ENCODE peak calls at places on chromosomes 6 and 20, in seven cellular contexts. L is OCI-LY7, W is T-helper 1 cell, M is C1 segment of cervical spinal cord, S is NCI-H524 treated with DMSO at 0.1 percent for 48 hours, C is fibroblast of lung, P is T47D. B is an unnamed sample.

GRCh38 chr20:14470231-14470894 is 133.0 kb upstream of the FLRT3 start:
- DNase-seq in P (no peak), S (no peak), C (no peak), W (no peak), L (no peak), M (no peak), B (no peak)

GRCh38 chr20:5887386-5887785 is 62.9 kb downstream of the TRMT6 start:
- DNase-seq in W (no peak), C (no peak), P (no peak), L (no peak), M (no peak), S (no peak), B (no peak)

GRCh38 chr20:50267041-50267865 is 76.6 kb downstream of the CEBPB start:
- DNase-seq in S (no peak), P (no peak), L (no peak), M (no peak), C (peak), W (no peak), B (peak)

GRCh38 chr6:110629153-110629552 is 152.7 kb upstream of the SLC22A16 start:
- DNase-seq in S (peak), M (no peak), L (no peak), C (no peak), W (no peak), P (no peak), B (no peak)

GRCh38 chr6:116530436-116530835 is 15.0 kb downstream of the TRAPPC3L start:
- DNase-seq in L (no peak), S (no peak), W (no peak), C (peak), P (no peak), M (no peak), B (no peak)

GRCh38 chr6:13474360-13474759 is 13.0 kb downstream of the GFOD1 start:
- DNase-seq in S (no peak), P (no peak), C (no peak), L (no peak), W (no peak), M (no peak), B (no peak)

GRCh38 chr20:910840-911770 is 5.0 kb downstream of the ANGPT4 start:
- DNase-seq in C (peak), L (no peak), P (no peak), W (no peak), S (no peak), M (no peak), B (no peak)

GRCh38 chr20:14777571-14777970 is 440.2 kb upstream of the FLRT3 start:
- DNase-seq in P (no peak), M (no peak), L (no peak), W (no peak), S (no peak), C (peak), B (no peak)

GRCh38 chr20:10467985-10468845 is 33.1 kb downstream of the SLX4IP start:
- DNase-seq in C (peak), W (no peak), P (no peak), S (no peak), L (no peak), M (no peak), B (peak)

GRCh38 chr6:161068296-161068695 is 76.7 kb downstream of the MAP3K4 start:
- DNase-seq in L (no peak), W (no peak), C (no peak), P (no peak), S (peak), M (no peak), B (no peak)

GRCh38 chr6:113329942-113330897 is 526.9 kb upstream of the MARCKS start:
- DNase-seq in W (no peak), S (no peak), M (no peak), P (peak), C (no peak), L (no peak), B (no peak)

GRCh38 chr6:115545410-115545986 is 515.2 kb downstream of the FRK start:
- DNase-seq in S (no peak), W (no peak), M (no peak), P (peak), L (no peak), C (no peak), B (no peak)

GRCh38 chr6:54971825-54972224 is 125.3 kb downstream of the FAM83B start:
- DNase-seq in C (no peak), W (no peak), S (no peak), M (no peak), L (no peak), P (no peak), B (no peak)

GRCh38 chr20:57593134-57593886 is 26.9 kb downstream of the ZBP1 start:
- DNase-seq in C (no peak), S (no peak), P (no peak), L (peak), M (no peak), W (no peak), B (no peak)

GRCh38 chr6:112990971-112991370 is 643.8 kb downstream of the RFPL4B start:
- DNase-seq in C (peak), W (no peak), S (no peak), M (no peak), P (no peak), L (no peak), B (peak)

GRCh38 chr6:29981211-29981812 is 39.0 kb downstream of the HLA-A start:
- DNase-seq in W (no peak), P (no peak), S (no peak), M (no peak), C (no peak), L (no peak), B (no peak)

B was measured in GM03348.